ENCODE peak calls at places on chromosomes 2 and 18, in seven cellular contexts. L is cardiac muscle cell, U is upper lobe of right lung, E is neuronal stem cell, I is right atrium auricular region, A is left ventricle myocardium inferior, F is HL-60. K is an unnamed sample.

GRCh38 chr18:22428672-22429071 is 11.0 kb upstream of the CTAGE1 start:
- DNase-seq in E (no peak), A (no peak), I (no peak), U (no peak), F (no peak), L (no peak), K (peak; percentile 59)

GRCh38 chr18:49844903-49845302 is 31.6 kb upstream of the ACAA2 start:
- DNase-seq in L (no peak), E (no peak), U (no peak), F (no peak), A (no peak), I (no peak), K (no peak)

GRCh38 chr2:15802657-15803056 is 137.7 kb upstream of the MYCN start:
- DNase-seq in E (no peak), F (no peak), L (no peak), U (no peak), A (no peak), I (no peak), K (no peak)

GRCh38 chr2:44170337-44170736 is 1.7 kb downstream of the PPM1B start:
- DNase-seq in E (no peak), I (no peak), L (no peak), A (no peak), U (no peak), F (no peak), K (no peak)

GRCh38 chr2:30373881-30374302 is 73.2 kb upstream of the LCLAT1 start:
- DNase-seq in E (no peak), L (no peak), U (no peak), F (no peak), I (no peak), A (no peak), K (no peak)

GRCh38 chr18:45962866-45963265 is 4.3 kb downstream of the EPG5 start:
- DNase-seq in I (no peak), E (no peak), U (no peak), L (no peak), F (peak; percentile 27), A (no peak), K (no peak)

GRCh38 chr2:170715062-170715931 is at the start of gene SP5:
- DNase-seq in F (no peak), L (peak; percentile 83), U (peak; percentile 87), E (peak; percentile 84), A (peak; percentile 25), I (no peak), K (peak; percentile 75)

GRCh38 chr2:64881037-64881492 is 108.1 kb upstream of the SLC1A4 start:
- DNase-seq in F (no peak), A (no peak), U (no peak), I (no peak), L (no peak), E (no peak), K (no peak)

GRCh38 chr2:158403237-158403636 is 53.3 kb downstream of the CCDC148 start:
- DNase-seq in F (no peak), A (no peak), I (no peak), L (no peak), E (no peak), U (no peak), K (no peak)

GRCh38 chr2:1754461-1755170 is 10.3 kb upstream of the PXDN start:
- DNase-seq in F (no peak), L (no peak), E (no peak), U (no peak), A (no peak), I (no peak), K (no peak)

GRCh38 chr2:132608222-132608795 is 61.7 kb downstream of the LYPD1 start:
- DNase-seq in I (no peak), U (no peak), E (no peak), L (no peak), F (no peak), A (no peak), K (no peak)

GRCh38 chr2:66803651-66804050 is 368.7 kb downstream of the MEIS1 start:
- DNase-seq in E (no peak), U (no peak), I (no peak), L (no peak), A (no peak), F (no peak), K (no peak)

GRCh38 chr2:11502740-11503292 is 31.0 kb upstream of the GREB1 start:
- DNase-seq in L (no peak), F (no peak), U (no peak), E (no peak), A (no peak), I (no peak), K (no peak)
- H3K27ac ChIP-seq in L (no peak overlapping the region), F (no peak overlapping the region), U (no peak overlapping the region), E (no peak overlapping the region), A (no peak overlapping the region), I (no peak overlapping the region), K (no peak overlapping the region)

DNA sequence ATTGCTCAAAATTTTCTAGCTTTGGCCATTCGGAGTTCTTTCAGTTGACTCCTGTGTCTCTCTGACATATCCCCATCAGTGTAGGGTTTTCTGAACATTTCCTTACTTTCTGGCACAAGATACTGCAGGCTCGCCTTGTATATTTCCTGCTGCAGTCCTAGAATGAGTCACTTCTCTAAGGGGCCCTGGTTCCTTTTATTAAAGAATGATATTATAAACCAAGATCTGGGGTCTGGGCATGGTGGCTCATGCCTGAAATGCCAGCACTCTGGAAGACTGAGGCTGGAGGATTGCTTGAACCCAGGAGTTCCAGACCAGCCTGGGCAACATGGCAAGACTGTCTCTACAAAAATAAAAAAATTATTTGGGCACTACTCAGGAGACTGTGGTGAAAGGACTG is 3.0 kb upstream of the RPL37A start:
- DNase-seq in U (no peak), L (no peak), I (no peak), F (no peak), A (no peak), E (no peak), K (no peak)
- H3K27ac ChIP-seq in U (no peak overlapping the region), L (no peak overlapping the region), I (no peak overlapping the region), F (peak overlapping the region; percentile 21), A (no peak overlapping the region), E (no peak overlapping the region), K (no peak overlapping the region)

DNA sequence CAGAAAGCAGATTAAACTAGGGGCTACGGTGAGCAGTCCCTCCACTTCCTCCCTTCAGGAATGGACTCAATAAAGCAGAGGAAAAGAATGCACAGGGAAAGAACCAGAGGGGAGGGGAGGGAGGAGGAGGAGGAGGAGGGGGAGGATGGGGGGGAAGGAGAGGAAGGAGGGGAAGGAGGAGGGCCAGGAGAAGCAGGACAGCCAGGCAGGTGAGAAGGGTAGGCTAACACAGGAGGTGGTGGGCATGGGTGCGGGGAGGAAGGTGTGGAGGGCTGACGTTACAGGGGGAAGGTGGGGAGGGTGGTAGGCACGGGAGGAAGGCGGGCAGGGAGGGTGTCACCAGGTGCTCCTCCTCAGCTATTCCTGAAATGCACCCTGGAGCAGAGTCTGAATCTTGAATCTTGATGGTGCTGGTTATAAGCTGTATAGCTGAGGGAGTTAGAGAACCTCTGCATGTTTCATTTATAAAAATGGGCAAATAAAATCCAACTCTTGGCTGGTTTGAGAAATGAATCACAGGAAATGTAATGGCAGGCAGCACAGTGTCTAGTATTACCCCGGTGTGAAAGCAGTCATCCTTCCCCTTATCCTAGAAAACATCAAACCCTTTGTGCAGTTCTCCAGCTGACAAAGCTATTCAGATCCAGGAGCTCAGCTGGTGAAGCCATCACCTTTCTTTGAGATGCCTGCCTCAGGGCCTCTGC is 3.4 kb downstream of the TMEM18 start:
- DNase-seq in L (no peak), A (no peak), U (no peak), I (no peak), F (no peak), E (no peak), K (no peak)
- H3K27ac ChIP-seq in L (no peak overlapping the region), A (no peak overlapping the region), U (no peak overlapping the region), I (no peak overlapping the region), F (no peak overlapping the region), E (no peak overlapping the region), K (no peak overlapping the region)

GRCh38 chr2:160209457-160209856 is 9.4 kb upstream of the ITGB6 start:
- DNase-seq in U (no peak), E (no peak), F (no peak), L (no peak), A (no peak), I (no peak), K (no peak)
- H3K27ac ChIP-seq in U (no peak overlapping the region), E (no peak overlapping the region), F (no peak overlapping the region), L (no peak overlapping the region), A (no peak overlapping the region), I (peak overlapping the region; percentile 54), K (no peak overlapping the region)

GRCh38 chr2:218259099-218259921 is 1.5 kb upstream of the GPBAR1 start:
- DNase-seq in A (peak; percentile 79), F (no peak), L (peak; percentile 75), I (peak; percentile 91), U (no peak), E (no peak), K (peak; percentile 87)
- H3K27ac ChIP-seq in A (peak overlapping the region; percentile 88), F (no peak overlapping the region), L (peak overlapping the region; percentile 93), I (peak overlapping the region; percentile 85), U (peak overlapping the region; percentile 67), E (no peak overlapping the region), K (peak overlapping the region; percentile 94)

GRCh38 chr18:68979737-68980136 is 181.9 kb downstream of the CCDC102B start:
- DNase-seq in U (no peak), F (no peak), I (no peak), L (no peak), E (no peak), A (no peak), K (no peak)

GRCh38 chr18:68984342-68984741 is 186.5 kb downstream of the CCDC102B start:
- DNase-seq in L (no peak), E (no peak), I (no peak), F (no peak), A (no peak), U (no peak), K (no peak)

GRCh38 chr18:68983126-68983525 is 185.2 kb downstream of the CCDC102B start:
- DNase-seq in U (no peak), I (no peak), F (no peak), A (no peak), L (no peak), E (no peak), K (no peak)

GRCh38 chr18:68991281-68991680 is 193.4 kb downstream of the CCDC102B start:
- DNase-seq in A (no peak), U (no peak), F (no peak), E (no peak), I (no peak), L (no peak), K (no peak)

GRCh38 chr18:68985172-68985820 is 187.4 kb downstream of the CCDC102B start:
- DNase-seq in F (no peak), A (no peak), U (no peak), I (no peak), E (no peak), L (no peak), K (no peak)
- H3K27ac ChIP-seq in F (no peak overlapping the region), A (no peak overlapping the region), U (no peak overlapping the region), I (no peak overlapping the region), E (no peak overlapping the region), L (no peak overlapping the region), K (no peak overlapping the region)

GRCh38 chr18:63679820-63680606 is 18.3 kb upstream of the SERPINB3 start:
- DNase-seq in I (no peak), L (no peak), U (no peak), A (no peak), E (no peak), F (no peak), K (no peak)

GRCh38 chr18:63676927-63677326 is 15.2 kb upstream of the SERPINB3 start:
- DNase-seq in A (no peak), F (no peak), I (no peak), E (no peak), U (no peak), L (no peak), K (no peak)

GRCh38 chr18:63681449-63682381 is 20.0 kb upstream of the SERPINB3 start:
- DNase-seq in A (no peak), F (no peak), U (no peak), I (no peak), E (no peak), L (no peak), K (no peak)

GRCh38 chr18:63676526-63676925 is 14.8 kb upstream of the SERPINB3 start:
- DNase-seq in A (no peak), I (no peak), L (peak; percentile 50), U (no peak), F (peak; percentile 70), E (peak; percentile 20), K (no peak)

GRCh38 chr18:63677490-63678225 is 16.0 kb upstream of the SERPINB3 start:
- DNase-seq in A (no peak), I (no peak), U (no peak), F (peak; percentile 68), L (no peak), E (no peak), K (no peak)
- H3K27ac ChIP-seq in A (no peak overlapping the region), I (no peak overlapping the region), U (no peak overlapping the region), F (peak overlapping the region; percentile 25), L (no peak overlapping the region), E (no peak overlapping the region), K (no peak overlapping the region)